ENCODE peak calls at places on chromosomes 13 and 19, in six cellular contexts. F, G, Q, U, Z and K are unnamed samples.

GRCh38 chr19:42105358-42105757 is 26.9 kb downstream of the POU2F2 start:
- DNase-seq in U (no peak), Z (no peak), Q (no peak), G (no peak), F (no peak), K (no peak)

GRCh38 chr13:98548230-98548629 is 28.7 kb downstream of the STK24 start:
- DNase-seq in G (no peak), Q (no peak), Z (no peak), U (no peak), F (no peak), K (no peak)

GRCh38 chr13:32142956-32143375 is 111.4 kb downstream of the FRY start:
- DNase-seq in Z (no peak), G (peak), U (no peak), Q (no peak), F (no peak), K (no peak)

GRCh38 chr19:18029617-18030338 is 21.8 kb downstream of the ARRDC2 start:
- DNase-seq in Q (no peak), U (peak), Z (no peak), F (no peak), G (no peak), K (no peak)

GRCh38 chr13:50845211-50845610 is 1.7 kb upstream of the DLEU7 start:
- DNase-seq in Q (no peak), Z (no peak), G (no peak), F (no peak), U (no peak), K (no peak)

GRCh38 chr13:88744289-88744688 is 1073.1 kb downstream of the SLITRK5 start:
- DNase-seq in F (no peak), U (no peak), Z (no peak), G (no peak), Q (no peak), K (no peak)

GRCh38 chr13:75633285-75633684 is 2.8 kb upstream of the LMO7 start:
- DNase-seq in F (no peak), G (peak), Z (no peak), Q (no peak), U (no peak), K (peak)

GRCh38 chr19:406999-407491 is 1.9 kb downstream of the C2CD4C start:
- DNase-seq in U (no peak), G (no peak), Q (no peak), F (no peak), Z (no peak), K (no peak)

GRCh38 chr19:57813919-57814504 is 701 bp downstream of the ZNF552 start:
- DNase-seq in Q (no peak), U (peak), F (no peak), G (no peak), Z (no peak), K (no peak)
- H3K4me3 ChIP-seq in Q (peak), U (peak), F (peak), G (peak), Z (peak), K (peak)

GRCh38 chr19:2770055-2771013 is 12.7 kb downstream of the SGTA start:
- DNase-seq in Q (no peak), G (no peak), U (no peak), F (no peak), Z (no peak), K (no peak)
- H3K4me3 ChIP-seq in Q (no peak), G (no peak), U (no peak), F (no peak), Z (no peak), K (no peak)

GRCh38 chr13:95643814-95644598 is 500 bp downstream of the DZIP1 start:
- DNase-seq in Q (no peak), U (peak), Z (no peak), F (no peak), G (no peak), K (no peak)

GRCh38 chr13:95641291-95641811 is 3.2 kb downstream of the DZIP1 start:
- DNase-seq in U (no peak), Q (no peak), Z (no peak), G (no peak), F (no peak), K (no peak)

GRCh38 chr13:95643009-95643408 is 1.5 kb downstream of the DZIP1 start:
- DNase-seq in F (no peak), Q (no peak), G (no peak), Z (no peak), U (no peak), K (no peak)

GRCh38 chr13:95643471-95643813 is 1.1 kb downstream of the DZIP1 start:
- DNase-seq in Z (no peak), F (no peak), G (no peak), Q (no peak), U (peak), K (no peak)

DNA sequence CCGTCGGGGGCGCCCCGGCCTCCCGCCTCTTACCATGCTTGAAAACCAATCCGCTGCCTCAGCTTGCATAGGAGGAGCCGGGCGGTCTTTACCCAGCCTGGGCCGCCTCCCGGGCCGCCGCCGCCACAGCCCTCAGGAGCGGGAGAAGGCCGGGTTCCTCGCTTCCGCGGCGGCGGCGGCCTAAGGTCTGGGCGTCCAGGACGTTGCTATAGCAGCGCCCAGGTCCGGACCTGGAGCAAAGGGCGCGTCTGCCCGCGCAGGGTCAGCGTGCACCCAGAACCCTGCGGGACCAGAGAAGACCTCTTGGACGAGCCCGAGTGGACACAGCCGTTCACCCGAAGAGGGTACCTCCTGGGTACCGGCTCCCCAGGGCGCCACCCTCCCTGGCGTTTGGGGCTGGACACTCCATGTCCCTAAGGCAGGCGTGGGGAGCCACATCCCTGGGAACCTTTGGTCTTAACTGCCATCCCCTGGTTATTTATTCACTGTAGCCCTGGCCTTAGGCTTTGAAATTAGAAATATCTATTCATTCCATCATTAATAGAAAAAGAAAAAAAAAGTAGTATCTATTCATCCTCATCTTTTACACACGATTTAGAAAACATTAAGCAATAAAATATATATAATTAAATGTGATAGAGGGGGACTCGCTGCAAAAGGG is 2.4 kb downstream of the DZIP1 start:
- DNase-seq in U (peak), Z (peak), G (no peak), F (no peak), Q (no peak), K (no peak)
- H3K4me3 ChIP-seq in U (peak), Z (no peak), G (peak), F (no peak), Q (no peak), K (peak)

GRCh38 chr19:3343619-3344502 is 22.5 kb upstream of the NFIC start:
- DNase-seq in G (peak), Q (peak), F (no peak), Z (peak), U (peak), K (no peak)
- H3K4me3 ChIP-seq in G (peak), Q (no peak), F (no peak), Z (peak), U (peak), K (no peak)